ENCODE peak calls at places on chromosomes 11 and 22, in ten cellular contexts. Z is gastrocnemius medialis; F is left lung; J is A673; W is GM23338; D is CD8-positive, alpha-beta T cell; H is foreskin fibroblast; S is RWPE1; R is right lobe of liver; V is dorsolateral prefrontal cortex. L is an unnamed sample.

GRCh38 chr11:4060182-4060923 is 34.2 kb upstream of the RRM1 start:
- DNase-seq in F (no peak), D (no peak), W (no peak), R (no peak), J (no peak), H (no peak), V (no peak), S (no peak), Z (no peak), L (no peak)

GRCh38 chr11:61917357-61918109 is at the start of gene RAB3IL1:
- DNase-seq in W (peak), Z (peak), R (peak), F (peak), V (no peak), D (no peak), H (no peak), S (peak), J (peak), L (no peak)

GRCh38 chr11:70422692-70423522 is 24.6 kb downstream of the CTTN start:
- DNase-seq in W (no peak), J (no peak), H (no peak), D (no peak), V (no peak), R (no peak), F (peak), Z (no peak), S (no peak), L (no peak)

GRCh38 chr11:118915396-118915795 is 10.3 kb downstream of the BCL9L start:
- DNase-seq in J (no peak), S (no peak), F (peak), V (no peak), R (no peak), W (no peak), D (peak), Z (no peak), H (no peak), L (no peak)

GRCh38 chr11:48141475-48142100 is 75.0 kb upstream of the OR4B1 start:
- DNase-seq in V (no peak), H (no peak), R (no peak), W (no peak), Z (peak), D (no peak), S (no peak), J (no peak), F (no peak), L (no peak)

GRCh38 chr11:114197799-114198500 is 98.2 kb upstream of the NNMT start:
- DNase-seq in H (peak), Z (peak), D (no peak), W (no peak), J (peak), S (peak), V (no peak), F (no peak), R (no peak), L (peak)

GRCh38 chr11:14539867-14540475 is 19.8 kb upstream of the PSMA1 start:
- DNase-seq in D (peak), S (no peak), F (no peak), R (peak), J (no peak), H (no peak), V (no peak), Z (no peak), W (peak), L (no peak)

GRCh38 chr11:1152316-1153104 is 5.2 kb upstream of the MUC5AC start:
- DNase-seq in J (no peak), V (no peak), D (peak), S (no peak), H (no peak), F (peak), Z (no peak), W (no peak), R (peak), L (no peak)

GRCh38 chr11:112958670-112959069 is 2.5 kb upstream of the NCAM1 start:
- DNase-seq in D (no peak), W (no peak), S (peak), V (no peak), Z (no peak), F (no peak), J (no peak), R (no peak), H (peak), L (no peak)

GRCh38 chr11:117146521-117146920 is 2.4 kb downstream of the PAFAH1B2 start:
- DNase-seq in W (no peak), R (no peak), S (no peak), Z (no peak), J (peak), H (peak), V (no peak), D (no peak), F (no peak), L (no peak)

GRCh38 chr11:117144477-117145392 is 648 bp downstream of the PAFAH1B2 start:
- DNase-seq in H (peak), V (no peak), S (peak), J (peak), Z (peak), W (peak), R (peak), D (peak), F (peak), L (peak)

GRCh38 chr11:117143871-117144476 is at the start of gene PAFAH1B2:
- DNase-seq in D (peak), H (peak), F (peak), Z (peak), S (peak), J (peak), W (peak), V (peak), R (peak), L (peak)

GRCh38 chr11:117143390-117143789 is 697 bp upstream of the PAFAH1B2 start:
- DNase-seq in Z (peak), V (peak), S (peak), H (peak), R (peak), F (no peak), J (peak), W (peak), D (peak), L (no peak)

GRCh38 chr11:117145393-117145761 is 1.3 kb downstream of the PAFAH1B2 start:
- DNase-seq in H (peak), W (peak), R (no peak), J (peak), F (no peak), Z (no peak), D (no peak), S (peak), V (no peak), L (no peak)
- TF ChIP-seq CTCF in H (peak), W (peak), R (no peak), J (peak), F (no peak), Z (no peak), D (no peak), S (no peak), V (no peak), L (no peak)

GRCh38 chr11:73331138-73331916 is 23.3 kb downstream of the ARHGEF17 start:
- DNase-seq in F (no peak), D (no peak), R (no peak), V (no peak), W (peak), S (no peak), J (no peak), Z (no peak), H (no peak), L (no peak)

GRCh38 chr11:73327812-73328364 is 19.8 kb downstream of the ARHGEF17 start:
- DNase-seq in Z (no peak), J (no peak), H (no peak), V (no peak), W (no peak), R (no peak), D (no peak), S (no peak), F (no peak), L (no peak)

GRCh38 chr11:73333173-73333572 is 25.1 kb downstream of the ARHGEF17 start:
- DNase-seq in Z (no peak), R (no peak), D (no peak), F (no peak), J (no peak), V (no peak), H (no peak), S (no peak), W (no peak), L (no peak)

GRCh38 chr11:73333626-73334199 is 25.6 kb downstream of the ARHGEF17 start:
- DNase-seq in R (no peak), W (no peak), F (no peak), D (no peak), Z (no peak), J (no peak), S (no peak), H (no peak), V (no peak), L (no peak)

DNA sequence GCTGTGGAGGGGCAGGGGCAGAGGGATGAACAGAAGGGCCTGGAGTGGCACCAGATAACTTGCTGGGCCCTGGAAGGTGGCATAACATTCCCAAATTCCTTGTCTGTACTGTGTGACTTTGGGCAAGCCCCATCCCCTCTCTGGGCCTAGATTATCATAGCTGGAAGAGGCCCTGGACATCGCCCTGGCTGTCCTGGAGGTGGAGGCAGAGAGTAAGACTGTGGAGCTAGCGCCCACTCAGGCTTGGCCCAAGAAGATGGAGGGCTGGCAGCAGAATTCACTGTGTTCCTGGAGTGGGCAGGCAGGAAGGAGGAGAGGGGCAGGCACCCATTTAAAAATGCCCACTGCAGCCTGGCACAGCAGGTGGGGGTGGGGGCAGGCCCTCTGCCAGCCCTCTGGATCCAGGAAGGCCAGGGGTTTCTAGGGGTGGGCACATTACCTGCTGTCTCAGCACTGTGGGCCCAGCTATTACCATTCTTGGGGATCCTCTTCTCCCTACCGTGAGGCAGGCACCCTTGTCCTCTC is 22.6 kb downstream of the ARHGEF17 start:
- DNase-seq in J (no peak), V (no peak), W (peak), S (no peak), R (no peak), Z (no peak), D (no peak), H (no peak), F (no peak), L (no peak)
- TF ChIP-seq CTCF in J (peak), V (no peak), W (peak), S (no peak), R (peak), Z (no peak), D (no peak), H (peak), F (no peak), L (no peak)

GRCh38 chr11:64284962-64285884 is at the start of gene GPR137:
- DNase-seq in F (peak), Z (peak), D (peak), V (peak), W (peak), S (peak), R (peak), H (peak), J (peak), L (no peak)
- TF ChIP-seq CTCF in F (no peak), Z (no peak), D (no peak), V (no peak), W (no peak), S (no peak), R (no peak), H (no peak), J (no peak), L (no peak)

DNA sequence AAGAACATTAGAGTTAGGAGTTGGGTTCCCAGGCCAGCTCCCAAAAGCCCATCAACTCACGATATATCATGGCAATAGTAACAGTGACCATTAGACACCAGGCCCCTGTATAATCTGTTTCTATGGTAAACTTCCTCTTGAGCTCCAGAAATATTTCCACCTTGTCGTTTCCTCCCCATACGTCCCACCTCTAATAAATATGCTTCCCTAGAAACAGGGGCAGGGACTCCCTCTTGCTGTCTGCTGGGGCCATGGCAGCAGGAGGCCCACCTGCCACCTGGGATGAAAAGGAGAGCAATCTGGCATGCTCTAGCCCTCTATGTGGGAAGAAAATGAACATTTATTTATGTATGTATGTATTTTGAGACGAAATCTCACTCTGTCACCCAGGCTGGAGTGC is 32.2 kb upstream of the AMOTL1 start:
- DNase-seq in J (no peak), S (no peak), D (no peak), F (no peak), W (no peak), R (no peak), H (no peak), Z (no peak), V (no peak), L (no peak)
- TF ChIP-seq CTCF in J (no peak), S (no peak), D (no peak), F (no peak), W (peak), R (no peak), H (no peak), Z (no peak), V (no peak), L (no peak)

DNA sequence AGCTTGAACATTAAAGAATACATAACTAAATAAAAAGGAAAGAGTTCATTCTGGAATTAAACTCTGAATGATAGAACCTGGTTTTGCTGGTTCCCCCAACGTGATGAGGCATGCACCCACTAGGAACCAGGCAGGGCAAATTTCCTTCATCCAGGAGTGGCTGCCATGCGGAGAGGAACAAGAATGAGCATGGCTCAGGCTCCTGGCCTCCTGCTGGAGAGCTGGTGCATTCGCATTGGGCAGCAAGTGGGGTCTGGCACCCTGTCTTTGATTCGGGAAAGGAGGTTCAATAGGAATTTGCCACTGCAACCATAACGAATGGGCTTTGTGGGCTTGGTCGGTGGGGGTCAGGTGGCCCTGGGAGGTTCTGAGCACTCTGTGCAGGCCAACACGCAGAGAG is 169.8 kb upstream of the TENM4 start:
- DNase-seq in S (no peak), H (no peak), D (no peak), V (no peak), F (no peak), Z (no peak), J (no peak), R (no peak), W (peak), L (no peak)
- TF ChIP-seq CTCF in S (no peak), H (no peak), D (no peak), V (no peak), F (no peak), Z (no peak), J (peak), R (no peak), W (peak), L (no peak)

GRCh38 chr22:42171946-42172345 is 41.3 kb upstream of the CYP2D6 start:
- DNase-seq in W (no peak), R (no peak), J (no peak), V (no peak), F (no peak), Z (no peak), D (no peak), H (no peak), S (no peak), L (no peak)

GRCh38 chr22:42170946-42171345 is 40.3 kb upstream of the CYP2D6 start:
- DNase-seq in F (no peak), R (no peak), D (no peak), Z (no peak), S (no peak), V (no peak), J (no peak), H (no peak), W (no peak), L (no peak)

GRCh38 chr22:42172385-42173172 is 42.0 kb upstream of the CYP2D6 start:
- DNase-seq in S (no peak), V (no peak), J (peak), F (no peak), W (no peak), D (no peak), R (peak), H (peak), Z (no peak), L (no peak)

GRCh38 chr22:42173183-42173926 is 42.7 kb upstream of the CYP2D6 start:
- DNase-seq in Z (no peak), J (no peak), H (no peak), V (no peak), F (no peak), R (no peak), W (no peak), S (no peak), D (no peak), L (no peak)

GRCh38 chr22:42171417-42171816 is 40.8 kb upstream of the CYP2D6 start:
- DNase-seq in S (no peak), F (no peak), J (peak), Z (no peak), W (no peak), D (no peak), H (no peak), R (no peak), V (no peak), L (no peak)
- TF ChIP-seq CTCF in S (no peak), F (no peak), J (no peak), Z (no peak), W (no peak), D (no peak), H (no peak), R (no peak), V (no peak), L (no peak)